ENCODE peak calls at places on chromosomes 12 and 14, in ten cellular contexts. G is psoas muscle, I is breast epithelium, L is fibroblast of lung, A is brain microvascular endothelial cell, Q is dorsolateral prefrontal cortex, D is mammary epithelial cell, U is H7, P is left lung, S is prostate gland. V is an unnamed sample.

GRCh38 chr14:51848120-51848519 is 12.3 kb upstream of the GNG2 start:
- DNase-seq in G (no peak), I (no peak), L (no peak), A (no peak), Q (no peak), D (peak; percentile 91), U (no peak), P (no peak), S (no peak), V (no peak)

GRCh38 chr12:50747817-50748216 is 16.1 kb upstream of the ATF1 start:
- DNase-seq in G (no peak), I (no peak), L (no peak), A (no peak), Q (no peak), D (no peak), U (no peak), P (no peak), S (no peak), V (no peak)

GRCh38 chr14:72742682-72743195 is 151.2 kb downstream of the DPF3 start:
- DNase-seq in G (no peak), I (no peak), L (no peak), A (no peak), Q (no peak), D (no peak), U (no peak), P (no peak), S (no peak), V (no peak)

GRCh38 chr12:59928416-59928815 is 332.6 kb downstream of the SLC16A7 start:
- DNase-seq in G (no peak), I (no peak), L (peak; percentile 2), A (no peak), Q (no peak), D (peak; percentile 68), U (no peak), P (peak; percentile 12), S (no peak), V (no peak)

GRCh38 chr12:50297996-50298395 is 14.7 kb upstream of the LIMA1 start:
- DNase-seq in G (no peak), I (no peak), L (no peak), A (no peak), Q (no peak), D (no peak), U (no peak), P (no peak), S (no peak), V (no peak)

GRCh38 chr14:86450075-86450474 is 920.1 kb downstream of the FLRT2 start:
- DNase-seq in G (no peak), I (no peak), L (peak; percentile 32), A (no peak), Q (no peak), D (no peak), U (no peak), P (no peak), S (no peak), V (no peak)

GRCh38 chr12:153080-153746 is 60.7 kb downstream of the SLC6A12 start:
- DNase-seq in G (peak; percentile 47), I (no peak), L (peak; percentile 25), A (peak; percentile 40), Q (peak; percentile 70), D (peak; percentile 36), U (peak; percentile 95), P (peak; percentile 80), S (peak; percentile 35), V (no peak)

GRCh38 chr14:67620217-67620789 is 583 bp downstream of the ARG2 start:
- DNase-seq in G (no peak), I (no peak), L (no peak), A (no peak), Q (peak; percentile 54), D (peak; percentile 33), U (peak; percentile 70), P (no peak), S (peak; percentile 42), V (no peak)

GRCh38 chr12:51907083-51907863 is at the start of gene ACVRL1:
- DNase-seq in G (peak; percentile 57), I (no peak), L (peak; percentile 17), A (no peak), Q (no peak), D (no peak), U (peak; percentile 85), P (peak; percentile 75), S (no peak), V (no peak)

GRCh38 chr12:115640929-115641328 is 636.6 kb downstream of the MED13L start:
- DNase-seq in G (no peak), I (no peak), L (no peak), A (no peak), Q (no peak), D (peak; percentile 81), U (no peak), P (no peak), S (no peak), V (no peak)

GRCh38 chr12:12018454-12018853 is 52.3 kb upstream of the BCL2L14 start:
- DNase-seq in G (no peak), I (peak; percentile 71), L (peak; percentile 58), A (no peak), Q (peak; percentile 49), D (peak; percentile 90), U (no peak), P (no peak), S (peak; percentile 41), V (no peak)

GRCh38 chr12:90124289-90124688 is 415.7 kb upstream of the ATP2B1 start:
- DNase-seq in G (no peak), I (no peak), L (no peak), A (no peak), Q (no peak), D (peak; percentile 12), U (no peak), P (no peak), S (no peak), V (no peak)

GRCh38 chr12:57001448-57001906 is 4.9 kb downstream of the ZBTB39 start:
- DNase-seq in G (peak; percentile 59), I (peak; percentile 55), L (peak; percentile 49), A (peak; percentile 47), Q (peak; percentile 50), D (peak; percentile 20), U (peak; percentile 91), P (no peak), S (peak; percentile 53), V (no peak)

GRCh38 chr14:30756594-30756993 is 117.8 kb upstream of the COCH start:
- DNase-seq in G (no peak), I (no peak), L (no peak), A (no peak), Q (no peak), D (no peak), U (no peak), P (no peak), S (no peak), V (no peak)

GRCh38 chr14:37544407-37544806 is 50.6 kb downstream of the FOXA1 start:
- DNase-seq in G (no peak), I (peak; percentile 58), L (no peak), A (no peak), Q (no peak), D (peak; percentile 2), U (no peak), P (no peak), S (peak; percentile 57), V (no peak)

GRCh38 chr14:59919582-59920377 is at the start of gene LRRC9:
- DNase-seq in G (peak; percentile 9), I (no peak), L (peak; percentile 21), A (no peak), Q (peak; percentile 70), D (no peak), U (peak; percentile 88), P (peak; percentile 81), S (peak; percentile 35), V (no peak)

GRCh38 chr12:104578453-104578852 is 121.7 kb downstream of the CHST11 start:
- DNase-seq in G (no peak), I (no peak), L (peak; percentile 48), A (peak; percentile 96), Q (no peak), D (peak; percentile 29), U (no peak), P (no peak), S (no peak), V (no peak)

GRCh38 chr12:69662764-69663163 is 36.3 kb downstream of the BEST3 start:
- DNase-seq in G (no peak), I (no peak), L (no peak), A (no peak), Q (no peak), D (no peak), U (no peak), P (no peak), S (no peak), V (no peak)
- H3K27me3 ChIP-seq in G (no peaks in the 10 kb centered on the region), I (no peaks in the 10 kb centered on the region), L (no peaks in the 10 kb centered on the region), A (no peaks in the 10 kb centered on the region), Q (no peaks in the 10 kb centered on the region), D (no peaks in the 10 kb centered on the region), U (no peaks in the 10 kb centered on the region), P (no peaks in the 10 kb centered on the region), S (no peaks in the 10 kb centered on the region), V (no peaks in the 10 kb centered on the region)

GRCh38 chr12:109356586-109356985 is 8.9 kb downstream of the MYO1H start:
- DNase-seq in G (no peak), I (no peak), L (no peak), A (no peak), Q (no peak), D (no peak), U (no peak), P (no peak), S (no peak), V (no peak)
- H3K27me3 ChIP-seq in G (no peaks in the 10 kb centered on the region), I (no peaks in the 10 kb centered on the region), L (peaks cover 2% of the 10 kb centered on the region), A (no peaks in the 10 kb centered on the region), Q (no peaks in the 10 kb centered on the region), D (peaks cover 2% of the 10 kb centered on the region), U (no peaks in the 10 kb centered on the region), P (no peaks in the 10 kb centered on the region), S (peaks cover 2% of the 10 kb centered on the region), V (no peaks in the 10 kb centered on the region)

GRCh38 chr14:100714205-100714781 is 12.4 kb upstream of the DLK1 start:
- DNase-seq in G (peak; percentile 30), I (no peak), L (no peak), A (no peak), Q (no peak), D (no peak), U (no peak), P (no peak), S (no peak), V (no peak)
- H3K27me3 ChIP-seq in G (peaks cover 14% of the 10 kb centered on the region), I (peaks cover 19% of the 10 kb centered on the region), L (no peaks in the 10 kb centered on the region), A (peaks cover 2% of the 10 kb centered on the region), Q (peaks cover 27% of the 10 kb centered on the region), D (peaks cover 7% of the 10 kb centered on the region), U (peaks cover 3% of the 10 kb centered on the region), P (no peaks in the 10 kb centered on the region), S (no peaks in the 10 kb centered on the region), V (no peaks in the 10 kb centered on the region)

GRCh38 chr12:129102233-129102632 is 249.0 kb downstream of the GLT1D1 start:
- DNase-seq in G (no peak), I (no peak), L (no peak), A (no peak), Q (no peak), D (no peak), U (no peak), P (no peak), S (no peak), V (no peak)

GRCh38 chr12:129096968-129097367 is 243.7 kb downstream of the GLT1D1 start:
- DNase-seq in G (no peak), I (no peak), L (no peak), A (no peak), Q (no peak), D (no peak), U (no peak), P (no peak), S (no peak), V (no peak)

GRCh38 chr12:129096184-129096583 is 242.9 kb downstream of the GLT1D1 start:
- DNase-seq in G (no peak), I (no peak), L (no peak), A (no peak), Q (no peak), D (no peak), U (no peak), P (no peak), S (no peak), V (no peak)

GRCh38 chr12:129101404-129101803 is 248.1 kb downstream of the GLT1D1 start:
- DNase-seq in G (no peak), I (no peak), L (no peak), A (no peak), Q (no peak), D (no peak), U (no peak), P (no peak), S (no peak), V (no peak)

GRCh38 chr12:129097451-129097850 is 244.2 kb downstream of the GLT1D1 start:
- DNase-seq in G (no peak), I (no peak), L (no peak), A (no peak), Q (no peak), D (no peak), U (no peak), P (no peak), S (no peak), V (no peak)
- H3K27me3 ChIP-seq in G (peaks cover 2% of the 10 kb centered on the region), I (no peaks in the 10 kb centered on the region), L (no peaks in the 10 kb centered on the region), A (no peaks in the 10 kb centered on the region), Q (no peaks in the 10 kb centered on the region), D (no peaks in the 10 kb centered on the region), U (no peaks in the 10 kb centered on the region), P (no peaks in the 10 kb centered on the region), S (no peaks in the 10 kb centered on the region), V (no peaks in the 10 kb centered on the region)

V was measured in thoracic aorta.